ENCODE peak calls at places on chromosomes 13 and 19, in nine cellular contexts. N is B cell, U is GM23338, I is cardiac muscle cell, F is mammary epithelial cell, W is astrocyte of the cerebellum, X is epithelial cell of esophagus, D is thoracic aorta, P is progenitor cell of endocrine pancreas. M is an unnamed sample.

GRCh38 chr13:91122766-91123165 is 224.7 kb upstream of the MIR17HG start:
- DNase-seq in N (no peak), W (no peak), U (no peak), F (no peak), X (no peak), D (no peak), P (no peak), I (no peak), M (no peak)

GRCh38 chr19:31214086-31214485 is 135.2 kb downstream of the TSHZ3 start:
- DNase-seq in X (peak; percentile 100), I (peak; percentile 98), P (no peak), W (peak; percentile 99), F (peak; percentile 99), N (no peak), U (no peak), D (peak; percentile 34), M (peak; percentile 94)

GRCh38 chr13:29464105-29464679 is 131.3 kb downstream of the SLC7A1 start:
- DNase-seq in I (no peak), N (no peak), U (no peak), D (no peak), F (no peak), X (no peak), W (no peak), P (no peak), M (no peak)

GRCh38 chr19:33008738-33009137 is 36.7 kb downstream of the FAAP24 start:
- DNase-seq in N (no peak), W (no peak), U (no peak), I (no peak), X (no peak), F (no peak), D (no peak), P (no peak), M (no peak)

GRCh38 chr13:37127706-37128241 is 22.3 kb upstream of the CSNK1A1L start:
- DNase-seq in D (no peak), X (peak; percentile 41), I (peak; percentile 91), P (no peak), F (no peak), N (no peak), W (peak; percentile 89), U (no peak), M (peak; percentile 79)

GRCh38 chr13:25752957-25753540 is 298.8 kb downstream of the SHISA2 start:
- DNase-seq in U (no peak), I (peak; percentile 93), D (peak; percentile 25), N (no peak), F (peak; percentile 74), X (peak; percentile 62), W (peak; percentile 91), P (no peak), M (peak; percentile 22)

GRCh38 chr13:33637978-33638743 is 179.8 kb upstream of the RFC3 start:
- DNase-seq in F (peak; percentile 75), I (peak; percentile 37), N (no peak), P (no peak), U (peak; percentile 30), W (no peak), X (peak; percentile 88), D (no peak), M (no peak)

GRCh38 chr19:23116802-23117571 is at the start of gene ZNF730:
- DNase-seq in N (peak; percentile 73), U (peak; percentile 81), F (peak; percentile 80), I (peak; percentile 87), W (peak; percentile 54), D (no peak), X (peak; percentile 60), P (peak; percentile 84), M (peak; percentile 38)

GRCh38 chr13:47553329-47553977 is 447.6 kb downstream of the SUCLA2 start:
- DNase-seq in U (peak; percentile 48), D (no peak), W (no peak), X (no peak), I (no peak), P (no peak), F (no peak), N (no peak), M (no peak)

GRCh38 chr13:60356970-60357369 is 40.0 kb upstream of the TDRD3 start:
- DNase-seq in P (no peak), U (no peak), D (no peak), X (no peak), F (no peak), I (no peak), W (no peak), N (no peak), M (no peak)

GRCh38 chr13:55432814-55433213 is 1707.9 kb upstream of the PRR20A start:
- DNase-seq in P (no peak), W (no peak), N (no peak), D (no peak), F (no peak), I (no peak), X (peak; percentile 10), U (no peak), M (no peak)

GRCh38 chr19:2148482-2149135 is 2.8 kb downstream of the AP3D1 start:
- DNase-seq in X (no peak), I (no peak), N (no peak), F (no peak), W (no peak), D (no peak), P (no peak), U (no peak), M (no peak)

GRCh38 chr13:95500136-95500718 is 52.3 kb upstream of the CLDN10 start:
- DNase-seq in F (no peak), U (peak; percentile 60), P (no peak), X (peak; percentile 42), D (no peak), I (no peak), W (no peak), N (no peak), M (no peak)

GRCh38 chr19:55373993-55374757 is 2.5 kb upstream of the TMEM190 start:
- DNase-seq in D (no peak), P (no peak), F (no peak), I (peak; percentile 50), X (no peak), N (no peak), U (no peak), W (no peak), M (no peak)

GRCh38 chr19:45103625-45104319 is 10.8 kb downstream of the PPP1R37 start:
- DNase-seq in D (no peak), W (no peak), P (no peak), F (no peak), U (no peak), X (no peak), N (peak; percentile 60), I (no peak), M (no peak)

GRCh38 chr13:103236213-103236612 is 170.0 kb upstream of the SLC10A2 start:
- DNase-seq in I (peak; percentile 11), U (peak; percentile 3), X (peak; percentile 48), D (no peak), P (no peak), W (peak; percentile 1), N (no peak), F (peak; percentile 52), M (no peak)

GRCh38 chr13:104011505-104012270 is 945.5 kb upstream of the SLC10A2 start:
- DNase-seq in F (no peak), U (peak; percentile 13), D (no peak), W (peak; percentile 33), X (no peak), I (peak; percentile 20), N (no peak), P (no peak), M (no peak)

GRCh38 chr13:53343345-53343744 is 314.7 kb downstream of the OLFM4 start:
- DNase-seq in W (no peak), D (no peak), I (no peak), U (peak; percentile 74), N (no peak), F (no peak), X (no peak), P (no peak), M (no peak)
- TF ChIP-seq CTCF in W (no peak), D (no peak), I (no peak), U (no peak), N (no peak), F (no peak), X (no peak), P (no peak), M (no peak)

GRCh38 chr19:48362716-48363499 is 832 bp downstream of the TMEM143 start:
- DNase-seq in F (peak; percentile 96), N (peak; percentile 81), I (peak; percentile 98), X (peak; percentile 98), U (peak; percentile 98), W (peak; percentile 87), P (peak; percentile 95), D (peak; percentile 81), M (peak; percentile 75)
- TF ChIP-seq CTCF in F (no peak), N (no peak), I (no peak), X (peak; percentile 19), U (no peak), W (no peak), P (no peak), D (no peak), M (no peak)

DNA sequence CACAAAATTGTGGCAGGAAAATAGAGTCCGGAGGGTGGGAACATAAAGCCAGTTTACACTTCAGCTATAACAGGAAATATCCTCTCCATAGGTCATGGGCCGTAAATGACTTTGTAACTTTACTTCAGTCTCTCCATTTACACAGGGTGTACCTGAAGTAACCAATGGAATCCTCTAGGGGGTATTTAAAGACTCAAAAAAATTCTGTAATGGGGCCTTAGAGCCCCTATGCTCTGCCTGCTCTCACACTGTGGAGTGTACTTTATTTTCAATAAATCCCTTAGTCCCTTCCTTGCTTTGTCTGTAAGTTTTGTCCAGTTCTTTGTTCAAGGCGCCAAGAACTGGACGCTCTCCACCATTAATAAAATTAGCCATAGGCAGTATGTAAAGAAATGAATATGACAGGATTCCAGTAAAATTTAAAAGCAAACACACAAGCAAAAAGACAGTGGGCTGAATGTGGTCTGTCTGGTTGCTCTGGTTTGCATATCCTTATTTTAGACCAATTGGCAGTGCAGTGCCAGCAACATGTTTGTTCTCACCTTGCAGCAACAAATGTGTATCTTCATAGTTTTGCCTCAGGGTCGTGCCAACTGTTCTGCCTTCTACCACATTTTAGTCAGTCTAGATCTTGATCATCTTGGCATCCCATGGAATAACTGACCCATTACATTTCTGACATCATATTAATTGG is 801.5 kb upstream of the SPRY2 start:
- DNase-seq in F (no peak), N (no peak), U (peak; percentile 28), X (peak; percentile 8), P (no peak), D (no peak), W (no peak), I (no peak), M (no peak)
- TF ChIP-seq CTCF in F (no peak), N (no peak), U (no peak), X (no peak), P (peak; percentile 21), D (no peak), W (no peak), I (no peak), M (no peak)

GRCh38 chr13:45439781-45440462 is 21.7 kb upstream of the SLC25A30 start:
- DNase-seq in W (no peak), F (no peak), X (no peak), D (no peak), P (no peak), I (no peak), N (no peak), U (no peak), M (no peak)

GRCh38 chr13:45446181-45446580 is 18.6 kb upstream of the COG3 start:
- DNase-seq in I (no peak), W (no peak), F (peak; percentile 66), P (no peak), U (no peak), X (peak; percentile 32), D (no peak), N (no peak), M (no peak)

GRCh38 chr13:45439000-45439399 is 20.8 kb upstream of the SLC25A30 start:
- DNase-seq in D (no peak), W (no peak), U (no peak), N (no peak), I (no peak), F (no peak), X (no peak), P (no peak), M (no peak)

GRCh38 chr13:45445053-45445452 is 19.7 kb upstream of the COG3 start:
- DNase-seq in U (no peak), N (no peak), W (no peak), X (no peak), F (no peak), P (no peak), I (no peak), D (no peak), M (no peak)

GRCh38 chr13:45441633-45442032 is 23.1 kb upstream of the COG3 start:
- DNase-seq in N (no peak), W (no peak), U (no peak), X (peak; percentile 70), P (no peak), I (peak; percentile 20), D (no peak), F (peak; percentile 79), M (no peak)
- TF ChIP-seq CTCF in N (no peak), W (peak; percentile 48), U (no peak), X (peak; percentile 57), P (no peak), I (peak; percentile 12), D (no peak), F (peak; percentile 45), M (peak; percentile 17)